ENCODE peak calls at places on chromosomes 13 and 19, in ten cellular contexts. S is stomach, Y is H1, E is breast epithelium, O is HL-60, N is GM23338, Z is Panc1, W is HCT116, K is transverse colon, H is sigmoid colon. C is an unnamed sample.

GRCh38 chr13:99086869-99087129 is 108.9 kb upstream of the DOCK9 start:
- DNase-seq in O (no peak), Y (no peak), E (no peak), Z (no peak), W (no peak), S (no peak), K (peak), H (peak), N (no peak), C (peak)

GRCh38 chr19:2413629-2414028 is 13.8 kb downstream of the TIMM13 start:
- DNase-seq in N (no peak), E (no peak), K (no peak), W (no peak), Y (no peak), S (no peak), H (no peak), Z (no peak), O (no peak), C (no peak)

GRCh38 chr13:77002590-77003190 is 10.8 kb downstream of the CLN5 start:
- DNase-seq in O (no peak), E (no peak), K (no peak), Z (no peak), S (no peak), H (no peak), Y (no peak), N (peak), W (peak), C (no peak)

GRCh38 chr13:73702419-73703071 is 431.7 kb downstream of the KLF12 start:
- DNase-seq in E (no peak), K (no peak), Z (no peak), W (no peak), S (no peak), O (no peak), H (no peak), N (peak), Y (no peak), C (no peak)

GRCh38 chr13:60646600-60646999 is 249.6 kb downstream of the TDRD3 start:
- DNase-seq in E (no peak), W (no peak), K (no peak), O (no peak), Z (no peak), N (peak), S (no peak), Y (no peak), H (no peak), C (no peak)

GRCh38 chr13:32734511-32734910 is 148.3 kb downstream of the PDS5B start:
- DNase-seq in K (no peak), S (no peak), W (no peak), H (no peak), Z (no peak), N (no peak), O (no peak), Y (no peak), E (no peak), C (no peak)

GRCh38 chr19:16376241-16376640 is 51.6 kb downstream of the KLF2 start:
- DNase-seq in K (no peak), H (no peak), Z (no peak), W (no peak), O (no peak), S (no peak), E (no peak), N (no peak), Y (no peak), C (no peak)

GRCh38 chr13:33721719-33722118 is 96.2 kb upstream of the RFC3 start:
- DNase-seq in O (no peak), N (no peak), K (no peak), Y (no peak), S (no peak), Z (no peak), H (no peak), E (no peak), W (no peak), C (no peak)

GRCh38 chr13:44331912-44332840 is 41.4 kb upstream of the SERP2 start:
- DNase-seq in E (no peak), K (peak), Y (no peak), O (peak), W (no peak), N (no peak), Z (no peak), S (no peak), H (peak), C (peak)

DNA sequence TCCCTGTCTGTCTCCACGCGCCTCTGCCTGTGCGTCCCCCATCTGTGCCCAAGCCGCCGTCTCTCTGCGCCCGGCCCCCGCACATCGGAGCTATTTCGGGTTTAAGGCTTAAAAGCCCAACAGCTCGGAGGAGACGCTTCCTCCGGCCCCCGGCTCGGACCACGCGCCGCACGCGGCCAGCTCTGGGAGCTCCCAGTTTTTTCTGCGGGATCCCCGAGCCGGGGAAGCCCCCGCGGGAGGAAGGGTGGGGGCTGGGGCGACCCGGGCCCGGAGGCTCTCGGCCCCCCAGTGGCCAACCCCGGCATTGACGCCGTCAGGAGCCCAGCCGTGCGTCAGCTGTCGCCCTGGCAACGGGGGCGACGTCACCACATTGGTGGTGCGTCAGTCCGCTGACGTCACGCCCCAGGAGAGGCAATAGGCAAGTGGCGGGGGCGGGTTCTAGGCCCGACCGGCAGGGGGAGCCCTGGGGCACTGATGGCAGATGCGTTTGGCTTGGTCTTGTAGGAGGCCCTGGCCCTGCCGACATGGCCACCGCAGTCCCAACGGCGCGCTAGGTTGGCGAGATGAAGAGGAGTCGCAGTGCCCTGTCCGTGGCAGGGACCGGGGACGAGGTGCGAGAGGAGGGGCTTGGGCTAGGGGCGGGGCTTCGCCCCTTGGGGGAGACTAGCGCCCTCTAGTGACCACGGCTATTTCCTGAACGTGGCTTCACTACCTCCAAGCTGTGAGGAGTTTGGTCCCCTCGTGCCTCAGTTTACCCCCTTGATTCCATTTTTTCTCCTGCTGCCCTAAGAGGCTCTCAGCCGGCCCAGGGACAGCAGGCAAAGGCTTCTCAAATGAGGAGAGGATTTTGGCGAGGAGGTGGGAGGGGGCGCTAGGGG is 3.7 kb upstream of the PDE4A start:
- DNase-seq in K (peak), Z (peak), N (peak), Y (peak), S (peak), W (peak), E (peak), O (peak), H (peak), C (peak)
- TF ChIP-seq CTCF in K (peak), Z (peak), N (peak), Y (peak), S (peak), W (peak), E (peak), O (peak), H (peak), C (peak)

GRCh38 chr13:110431425-110431824 is 124.3 kb downstream of the COL4A2 start:
- DNase-seq in E (peak), Y (no peak), O (no peak), Z (no peak), W (no peak), K (no peak), H (no peak), S (no peak), N (no peak), C (no peak)

GRCh38 chr13:110430391-110431338 is 123.6 kb downstream of the COL4A2 start:
- DNase-seq in N (no peak), K (no peak), Z (no peak), S (no peak), Y (no peak), W (no peak), E (peak), O (no peak), H (no peak), C (no peak)

GRCh38 chr13:110433014-110433413 is 125.9 kb downstream of the COL4A2 start:
- DNase-seq in S (no peak), O (no peak), E (no peak), K (no peak), W (no peak), Y (no peak), Z (no peak), N (no peak), H (peak), C (no peak)

GRCh38 chr13:110431851-110432294 is 124.8 kb downstream of the COL4A2 start:
- DNase-seq in Y (no peak), O (no peak), S (no peak), H (no peak), E (no peak), Z (no peak), K (no peak), N (no peak), W (no peak), C (no peak)

GRCh38 chr13:110432522-110432921 is 125.4 kb downstream of the COL4A2 start:
- DNase-seq in W (no peak), Y (no peak), E (no peak), N (no peak), Z (no peak), K (no peak), H (no peak), S (no peak), O (no peak), C (no peak)
- H3K27ac ChIP-seq in W (no peak), Y (no peak), E (peak), N (no peak), Z (no peak), K (peak), H (peak), S (peak), O (no peak), C (peak)

GRCh38 chr19:4444765-4445741 is 12.5 kb downstream of the UBXN6 start:
- DNase-seq in O (no peak), Z (no peak), K (no peak), Y (peak), N (no peak), W (no peak), H (no peak), S (no peak), E (no peak), C (no peak)
- TF ChIP-seq POLR2AphosphoS5 in O (peak), Z (no peak), K (no peak), Y (peak), N (peak), W (no peak), H (no peak), S (no peak), E (no peak), C (no peak)

GRCh38 chr19:28703400-28703956 is 509.5 kb downstream of the UQCRFS1 start:
- DNase-seq in Z (no peak), K (no peak), H (no peak), O (no peak), Y (no peak), N (no peak), S (no peak), E (no peak), W (no peak), C (no peak)

GRCh38 chr19:28701491-28701890 is 511.5 kb downstream of the UQCRFS1 start:
- DNase-seq in H (no peak), S (no peak), W (no peak), Y (no peak), E (no peak), Z (no peak), O (no peak), N (no peak), K (no peak), C (no peak)

GRCh38 chr19:28706693-28707092 is 506.3 kb downstream of the UQCRFS1 start:
- DNase-seq in H (no peak), S (no peak), Y (no peak), O (no peak), Z (no peak), E (no peak), W (no peak), K (no peak), N (no peak), C (no peak)

GRCh38 chr19:28700176-28700575 is 512.8 kb downstream of the UQCRFS1 start:
- DNase-seq in W (no peak), O (no peak), S (no peak), K (no peak), Z (no peak), N (no peak), H (no peak), Y (no peak), E (no peak), C (no peak)

GRCh38 chr19:28705008-28705407 is 507.9 kb downstream of the UQCRFS1 start:
- DNase-seq in Z (peak), H (no peak), E (no peak), W (no peak), Y (no peak), K (no peak), S (no peak), O (no peak), N (peak), C (no peak)
- TF ChIP-seq CTCF in Z (peak), H (no peak), E (no peak), W (no peak), Y (peak), K (no peak), S (no peak), O (no peak), N (peak), C (no peak)

C was measured in prostate gland.